ENCODE peak calls at places on chromosomes 1 and 21, in seven cellular contexts. W is HCEC 1CT; Z is NCI-H446; X is NCI-H1694 treated with DMSO at 0.1 percent for 48 hours; H is fibroblast of lung; Y is CD4-positive, CD25-positive, alpha-beta regulatory T cell; C is HFF-Myc. R is an unnamed sample.

GRCh38 chr1:154151311-154151710 is 3.6 kb downstream of the NUP210L start:
- DNase-seq in W (peak), Z (no peak), X (no peak), H (no peak), Y (no peak), C (no peak), R (peak)

GRCh38 chr1:35539824-35540261 is 17.4 kb downstream of the KIAA0319L start:
- DNase-seq in W (peak), Z (peak), X (no peak), H (peak), Y (peak), C (no peak), R (peak)

GRCh38 chr1:12478612-12478985 is 139.4 kb downstream of the DHRS3 start:
- DNase-seq in W (no peak), Z (no peak), X (no peak), H (no peak), Y (peak), C (no peak), R (no peak)

GRCh38 chr1:84073266-84073665 is 70.8 kb upstream of the PRKACB start:
- DNase-seq in W (peak), Z (no peak), X (no peak), H (peak), Y (no peak), C (no peak), R (peak)

GRCh38 chr1:166915941-166916340 is 39.9 kb upstream of the TADA1 start:
- DNase-seq in W (no peak), Z (no peak), X (no peak), H (peak), Y (no peak), C (no peak), R (no peak)

GRCh38 chr1:30748098-30748698 is 9.4 kb downstream of the LAPTM5 start:
- DNase-seq in W (no peak), Z (peak), X (peak), H (no peak), Y (no peak), C (peak), R (peak)

GRCh38 chr21:16570196-16570595 is 840.4 kb downstream of the USP25 start:
- DNase-seq in W (peak), Z (no peak), X (no peak), H (peak), Y (no peak), C (no peak), R (no peak)

GRCh38 chr1:48442864-48443619 is 29.0 kb downstream of the SPATA6 start:
- DNase-seq in W (no peak), Z (no peak), X (no peak), H (no peak), Y (no peak), C (no peak), R (no peak)

GRCh38 chr1:24362982-24363614 is 43.9 kb downstream of the GRHL3 start:
- DNase-seq in W (peak), Z (no peak), X (no peak), H (peak), Y (no peak), C (peak), R (peak)

GRCh38 chr1:151832318-151832984 is 849 bp upstream of the RORC start:
- DNase-seq in W (peak), Z (peak), X (peak), H (no peak), Y (no peak), C (no peak), R (peak)

GRCh38 chr1:86741947-86742572 is 37.7 kb downstream of the SH3GLB1 start:
- DNase-seq in W (peak), Z (peak), X (peak), H (no peak), Y (peak), C (no peak), R (peak)

GRCh38 chr1:167388976-167389375 is 129.4 kb downstream of the CD247 start:
- DNase-seq in W (no peak), Z (no peak), X (no peak), H (no peak), Y (no peak), C (no peak), R (no peak)

GRCh38 chr1:100261686-100262085 is 4.3 kb upstream of the RTCA start:
- DNase-seq in W (no peak), Z (no peak), X (no peak), H (no peak), Y (no peak), C (no peak), R (no peak)

GRCh38 chr1:27588256-27589232 is 15.4 kb downstream of the AHDC1 start:
- DNase-seq in W (peak), Z (no peak), X (no peak), H (no peak), Y (no peak), C (no peak), R (peak)

GRCh38 chr1:228902781-228903572 is 167.7 kb downstream of the RHOU start:
- DNase-seq in W (peak), Z (peak), X (peak), H (peak), Y (no peak), C (peak), R (peak)

GRCh38 chr1:145872421-145872891 is 13.2 kb downstream of the ANKRD35 start:
- DNase-seq in W (peak), Z (no peak), X (no peak), H (no peak), Y (no peak), C (no peak), R (peak)

GRCh38 chr1:18110968-18111367 is 3.4 kb downstream of the IGSF21 start:
- DNase-seq in W (no peak), Z (no peak), X (no peak), H (no peak), Y (no peak), C (no peak), R (no peak)

GRCh38 chr1:95832370-95832769 is 598.4 kb downstream of the RWDD3 start:
- DNase-seq in W (no peak), Z (peak), X (no peak), H (no peak), Y (no peak), C (no peak), R (no peak)

GRCh38 chr1:119409731-119410130 is 5.2 kb upstream of the HSD3B2 start:
- DNase-seq in W (peak), Z (no peak), X (no peak), H (peak), Y (no peak), C (no peak), R (peak)

GRCh38 chr1:91766883-91767282 is 119.1 kb downstream of the TGFBR3 start:
- DNase-seq in W (no peak), Z (no peak), X (no peak), H (no peak), Y (no peak), C (no peak), R (no peak)